ENCODE peak calls at places on chromosomes 12 and 14, in six cellular contexts. One of them, this sample, is unnamed.

GRCh38 chr14:69663322-69663686 is 51.9 kb downstream of the SUSD6 start:
- DNase-seq in right atrium auricular region: no peak
- DNase-seq in fibroblast of pulmonary artery: no peak
- DNase-seq in DND-41: no peak
- DNase-seq in cardiac muscle cell: no peak
- DNase-seq in mammary epithelial cell: no peak
- DNase-seq in this sample: no peak

GRCh38 chr12:95218852-95219171 is 1.2 kb downstream of the VEZT start:
- DNase-seq in right atrium auricular region: no peak
- DNase-seq in fibroblast of pulmonary artery: no peak
- DNase-seq in DND-41: peak; percentile 57
- DNase-seq in cardiac muscle cell: no peak
- DNase-seq in mammary epithelial cell: peak; percentile 57
- DNase-seq in this sample: peak; percentile 48

GRCh38 chr12:26938660-26939185 is 453 bp downstream of the FGFR1OP2 start:
- DNase-seq in right atrium auricular region: no peak
- DNase-seq in fibroblast of pulmonary artery: no peak
- DNase-seq in DND-41: no peak
- DNase-seq in cardiac muscle cell: no peak
- DNase-seq in mammary epithelial cell: no peak
- DNase-seq in this sample: no peak

GRCh38 chr14:65153101-65153500 is 50.8 kb upstream of the MAX start:
- DNase-seq in right atrium auricular region: no peak
- DNase-seq in fibroblast of pulmonary artery: no peak
- DNase-seq in DND-41: no peak
- DNase-seq in cardiac muscle cell: no peak
- DNase-seq in mammary epithelial cell: no peak
- DNase-seq in this sample: no peak

GRCh38 chr12:32131666-32132065 is 25.0 kb downstream of the BICD1 start:
- DNase-seq in right atrium auricular region: no peak
- DNase-seq in fibroblast of pulmonary artery: no peak
- DNase-seq in DND-41: no peak
- DNase-seq in cardiac muscle cell: no peak
- DNase-seq in mammary epithelial cell: no peak
- DNase-seq in this sample: no peak

GRCh38 chr14:49720744-49721143 is 27.8 kb downstream of the KLHDC1 start:
- DNase-seq in right atrium auricular region: no peak
- DNase-seq in fibroblast of pulmonary artery: no peak
- DNase-seq in DND-41: no peak
- DNase-seq in cardiac muscle cell: no peak
- DNase-seq in mammary epithelial cell: no peak
- DNase-seq in this sample: no peak

GRCh38 chr12:74922642-74923041 is 287.0 kb downstream of the KCNC2 start:
- DNase-seq in right atrium auricular region: no peak
- DNase-seq in fibroblast of pulmonary artery: no peak
- DNase-seq in DND-41: no peak
- DNase-seq in cardiac muscle cell: no peak
- DNase-seq in mammary epithelial cell: no peak
- DNase-seq in this sample: no peak

GRCh38 chr12:117907108-117907689 is 61.6 kb downstream of the KSR2 start:
- DNase-seq in right atrium auricular region: no peak
- DNase-seq in fibroblast of pulmonary artery: no peak
- DNase-seq in DND-41: no peak
- DNase-seq in cardiac muscle cell: no peak
- DNase-seq in mammary epithelial cell: peak; percentile 13
- DNase-seq in this sample: no peak

GRCh38 chr14:31419179-31420012 is 954 bp downstream of the HEATR5A start:
- DNase-seq in right atrium auricular region: no peak
- DNase-seq in fibroblast of pulmonary artery: peak; percentile 56
- DNase-seq in DND-41: no peak
- DNase-seq in cardiac muscle cell: peak; percentile 67
- DNase-seq in mammary epithelial cell: no peak
- DNase-seq in this sample: peak; percentile 68

GRCh38 chr14:48665077-48665784 is 920.9 kb downstream of the RPS29 start:
- DNase-seq in right atrium auricular region: no peak
- DNase-seq in fibroblast of pulmonary artery: peak; percentile 0
- DNase-seq in DND-41: no peak
- DNase-seq in cardiac muscle cell: no peak
- DNase-seq in mammary epithelial cell: no peak
- DNase-seq in this sample: no peak

GRCh38 chr12:29148065-29148957 is 767 bp upstream of the FAR2 start:
- DNase-seq in right atrium auricular region: peak; percentile 68
- DNase-seq in fibroblast of pulmonary artery: peak; percentile 36
- DNase-seq in DND-41: peak; percentile 66
- DNase-seq in cardiac muscle cell: peak; percentile 56
- DNase-seq in mammary epithelial cell: peak; percentile 5
- DNase-seq in this sample: peak; percentile 18

GRCh38 chr14:30779210-30779609 is 95.1 kb upstream of the COCH start:
- DNase-seq in right atrium auricular region: no peak
- DNase-seq in fibroblast of pulmonary artery: peak; percentile 3
- DNase-seq in DND-41: no peak
- DNase-seq in cardiac muscle cell: no peak
- DNase-seq in mammary epithelial cell: peak; percentile 28
- DNase-seq in this sample: peak; percentile 50